ENCODE peak calls at places on chromosomes 4 and X, in eight cellular contexts. L, T, H, O, K, Q, C and B are unnamed samples.

GRCh38 chr4:142262956-142263355 is 583.1 kb downstream of the INPP4B start:
- DNase-seq in L (no peak), C (no peak), T (no peak), H (no peak), O (no peak), Q (no peak), K (no peak), B (no peak)

GRCh38 chr4:108828620-108829019 is 65.8 kb upstream of the ETNPPL start:
- DNase-seq in Q (no peak), H (no peak), T (peak), C (no peak), O (no peak), L (no peak), K (no peak), B (no peak)

GRCh38 chr4:164023214-164023613 is 528.7 kb downstream of the TMA16 start:
- DNase-seq in T (no peak), H (no peak), L (no peak), O (no peak), C (no peak), K (peak), Q (no peak), B (no peak)

GRCh38 chr4:143784567-143784966 is 84.1 kb upstream of the FREM3 start:
- DNase-seq in H (no peak), L (no peak), C (no peak), O (no peak), Q (no peak), K (no peak), T (no peak), B (no peak)

GRCh38 chr4:138235419-138235952 is 6.7 kb downstream of the SLC7A11 start:
- DNase-seq in C (no peak), K (peak), H (peak), O (no peak), Q (no peak), L (no peak), T (peak), B (no peak)

GRCh38 chr4:168318266-168318895 is at the start of gene DDX60:
- DNase-seq in C (peak), K (peak), L (peak), T (peak), H (peak), O (peak), Q (peak), B (peak)

GRCh38 chrX:98067611-98068010 is 1183.9 kb downstream of the RPA4 start:
- DNase-seq in K (no peak), C (no peak), H (no peak), L (no peak), Q (no peak), O (no peak), T (no peak), B (no peak)

GRCh38 chr4:13706716-13707115 is 79.2 kb upstream of the BOD1L1 start:
- DNase-seq in K (peak), O (no peak), L (no peak), C (no peak), Q (no peak), H (no peak), T (no peak), B (no peak)

GRCh38 chr4:110636677-110637407 is 14.0 kb upstream of the PITX2 start:
- DNase-seq in K (peak), T (peak), Q (no peak), H (no peak), O (no peak), C (no peak), L (no peak), B (no peak)

GRCh38 chr4:101050088-101050835 is 297.1 kb downstream of the PPP3CA start:
- DNase-seq in C (no peak), L (no peak), H (no peak), T (no peak), K (no peak), O (no peak), Q (no peak), B (no peak)

GRCh38 chrX:108516184-108516583 is 76.5 kb downstream of the COL4A5 start:
- DNase-seq in T (no peak), L (no peak), K (no peak), O (no peak), C (no peak), Q (no peak), H (no peak), B (no peak)

GRCh38 chr4:89509708-89510269 is 202.2 kb upstream of the GPRIN3 start:
- DNase-seq in Q (no peak), H (no peak), C (no peak), L (no peak), T (no peak), O (peak), K (no peak), B (no peak)

GRCh38 chr4:101127176-101127790 is 220.0 kb downstream of the PPP3CA start:
- DNase-seq in H (no peak), O (no peak), L (no peak), C (no peak), Q (no peak), K (no peak), T (no peak), B (no peak)

GRCh38 chr4:1366371-1367229 is 19.6 kb downstream of the UVSSA start:
- DNase-seq in C (peak), O (no peak), K (no peak), L (no peak), Q (no peak), T (no peak), H (no peak), B (no peak)